ENCODE peak calls at places on chromosomes 12 and 14, in four cellular contexts. T is astrocyte, Y is OCI-LY7, F is tibial nerve. D is an unnamed sample. For H3K4me1, the result is how much of the 10 kb centered on the place peaks cover.

GRCh38 chr14:96176811-96177211 is 27.8 kb upstream of the BDKRB2 start:
- DNase-seq in T (peak), F (peak), Y (no peak), D (peak)

GRCh38 chr12:50296554-50296953 is 13.2 kb upstream of the LIMA1 start:
- DNase-seq in Y (no peak), T (no peak), F (no peak), D (no peak)

GRCh38 chr12:16228067-16228466 is 49.4 kb downstream of the SLC15A5 start:
- DNase-seq in F (no peak), T (no peak), Y (no peak), D (no peak)

GRCh38 chr14:71932229-71932951 is at the start of gene RGS6:
- DNase-seq in T (peak), Y (no peak), F (no peak), D (no peak)

GRCh38 chr14:103078860-103079587 is 5.0 kb upstream of the LBHD2 start:
- DNase-seq in Y (no peak), T (no peak), F (no peak), D (no peak)

GRCh38 chr12:126437934-126438333 is 1372.7 kb downstream of the AACS start:
- DNase-seq in Y (no peak), T (no peak), F (no peak), D (no peak)

GRCh38 chr14:103624860-103625259 is 4.2 kb upstream of the KLC1 start:
- DNase-seq in Y (peak), T (peak), F (peak), D (peak)

GRCh38 chr14:51182166-51182565 is 57.9 kb upstream of the TMX1 start:
- DNase-seq in Y (no peak), F (no peak), T (peak), D (no peak)

GRCh38 chr14:101665478-101666078 is 95.9 kb upstream of the PPP2R5C start:
- DNase-seq in T (peak), F (no peak), Y (peak), D (peak)

GRCh38 chr14:22614240-22614799 is 16.2 kb downstream of the ABHD4 start:
- DNase-seq in Y (peak), T (peak), F (no peak), D (no peak)

GRCh38 chr12:89238593-89238992 is 113.7 kb downstream of the DUSP6 start:
- DNase-seq in T (no peak), Y (no peak), F (no peak), D (peak)

GRCh38 chr12:119683413-119683812 is 15.5 kb downstream of the PRKAB1 start:
- DNase-seq in Y (no peak), F (no peak), T (peak), D (no peak)

GRCh38 chr12:65278576-65279386 is at the start of gene MSRB3:
- DNase-seq in F (peak), T (peak), Y (no peak), D (peak)

GRCh38 chr12:131832393-131833231 is 4.4 kb downstream of the MMP17 start:
- DNase-seq in Y (no peak), F (peak), T (no peak), D (peak)

GRCh38 chr12:102503056-102503681 is 22.8 kb upstream of the IGF1 start:
- DNase-seq in Y (no peak), T (no peak), F (no peak), D (no peak)

GRCh38 chr14:99531221-99532096 is 50.2 kb downstream of the CCNK start:
- DNase-seq in Y (no peak), F (no peak), T (peak), D (no peak)

DNA sequence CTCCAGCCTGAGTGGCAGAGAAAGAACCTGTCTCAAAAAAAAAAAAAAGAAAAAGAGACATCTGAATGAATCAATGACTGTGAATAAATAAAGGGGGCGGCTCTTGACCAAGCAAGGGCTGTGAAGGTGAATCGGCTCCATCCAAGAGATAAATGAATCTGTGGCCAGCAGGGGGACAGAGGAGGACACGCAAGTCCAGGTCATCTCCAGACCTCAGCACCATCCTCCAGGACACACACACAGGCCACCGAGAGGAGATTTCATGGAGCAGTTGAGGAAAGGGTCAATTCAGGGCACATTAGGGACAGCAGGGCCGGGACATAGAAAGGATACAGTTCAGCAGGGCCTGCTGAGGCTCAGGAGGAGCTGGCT is 21.6 kb downstream of the TRPV4 start:
- DNase-seq in F (no peak), Y (no peak), T (no peak), D (no peak)
- TF ChIP-seq CTCF in F (no peak), Y (no peak), T (no peak), D (no peak)

DNA sequence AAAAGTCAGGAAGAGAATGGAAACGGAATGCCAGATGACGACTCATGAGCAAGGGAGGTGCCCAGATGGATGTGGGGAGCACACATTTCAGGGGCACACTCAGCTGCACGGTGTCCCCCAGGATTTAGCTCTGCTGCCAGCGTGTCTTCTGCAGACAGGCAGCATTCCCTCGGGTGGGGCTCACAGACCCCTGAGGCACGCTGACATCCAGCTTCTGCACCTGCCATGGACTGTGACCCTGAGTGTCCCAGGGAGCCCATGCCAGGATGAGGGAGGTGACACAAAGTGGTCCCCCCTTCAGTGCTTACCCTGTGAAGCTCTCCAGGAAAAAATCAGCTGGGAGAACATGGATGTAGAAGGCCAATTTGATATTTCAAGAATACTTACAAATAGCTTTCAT is 84.2 kb downstream of the PIWIL1 start:
- DNase-seq in F (no peak), Y (no peak), T (no peak), D (no peak)
- H3K4me1 ChIP-seq in F (under half), Y (under half), T (under half), D (under half)

DNA sequence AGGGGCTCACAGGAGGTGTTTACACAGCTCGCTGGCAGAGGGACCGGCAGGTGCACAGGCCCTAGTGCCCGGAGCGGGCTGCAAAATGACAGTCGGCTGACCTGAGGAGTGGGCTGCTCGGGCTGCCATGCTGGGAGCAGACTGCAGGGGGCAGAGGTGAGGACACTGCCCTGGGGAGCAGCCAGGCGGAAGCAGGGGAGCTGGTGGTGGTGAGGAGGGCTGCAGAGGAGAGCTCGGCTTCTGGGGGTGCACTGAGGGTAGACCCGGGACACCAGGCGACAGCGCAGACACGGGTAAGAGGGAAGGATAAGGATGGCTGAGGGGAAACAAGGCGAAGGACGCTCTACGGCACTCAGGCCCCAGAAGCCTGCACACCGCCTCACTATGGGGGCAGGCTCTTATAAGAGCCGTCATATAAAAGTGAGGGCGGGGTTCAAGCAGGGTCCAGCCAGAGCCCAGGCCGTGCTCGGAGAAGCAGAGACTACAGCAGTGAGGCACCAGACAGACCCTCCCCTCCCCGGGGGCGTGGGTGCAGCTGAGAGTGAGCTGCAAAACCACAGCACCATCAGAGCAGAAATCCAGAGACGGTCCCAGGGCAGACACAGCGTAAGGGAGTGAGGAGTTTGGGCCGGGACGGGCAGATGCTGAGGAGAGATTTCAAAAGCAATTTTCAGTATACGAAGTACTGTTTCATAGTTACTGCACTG is 62.5 kb downstream of the CCDC88C start:
- DNase-seq in Y (peak), F (no peak), T (no peak), D (no peak)
- TF ChIP-seq CTCF in Y (peak), F (no peak), T (no peak), D (no peak)

GRCh38 chr12:113702796-113703195 is 231.1 kb upstream of the LHX5 start:
- DNase-seq in Y (no peak), F (no peak), T (no peak), D (no peak)
- H3K4me1 ChIP-seq in Y (under half), F (under half), T (under half), D (under half)

DNA sequence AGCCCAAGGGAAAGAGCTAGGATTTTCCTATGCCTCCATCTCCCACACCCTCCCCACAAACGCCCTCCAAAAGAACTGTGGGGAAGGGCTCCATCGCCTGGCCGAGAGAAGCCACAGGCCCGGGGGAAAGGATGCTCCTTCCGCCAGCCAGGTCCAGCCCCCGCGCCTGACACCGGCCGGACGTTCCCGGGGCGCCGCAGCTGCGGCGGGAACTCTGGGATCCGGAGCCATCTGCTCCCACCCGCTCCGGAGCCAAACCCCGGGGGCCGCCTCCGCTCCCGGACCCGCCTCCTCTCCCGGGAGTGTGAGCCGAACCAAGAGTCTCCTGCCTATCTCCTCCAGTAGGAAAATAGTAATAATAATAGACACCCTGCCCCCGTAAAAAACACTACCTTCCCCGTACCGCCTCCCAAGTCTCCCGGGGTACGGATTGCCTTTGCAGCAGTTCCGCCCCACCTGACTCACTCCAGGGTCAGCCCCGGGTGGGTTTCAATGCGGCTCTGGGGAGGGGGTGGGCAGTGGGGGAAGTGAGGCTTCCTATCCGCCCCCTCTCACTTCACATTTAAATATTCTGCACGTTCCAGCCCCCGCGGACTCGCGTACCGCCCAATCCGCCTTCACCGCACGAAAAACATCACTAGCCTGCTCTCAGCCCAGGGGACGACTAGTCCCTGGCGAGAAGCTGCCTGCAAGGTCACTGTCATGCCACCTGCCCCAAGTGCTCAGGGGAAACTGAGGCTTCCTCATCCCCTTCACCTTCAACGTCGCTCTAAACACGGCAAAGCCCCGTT is 2.4 kb downstream of the AGAP2 start:
- DNase-seq in Y (no peak), F (no peak), T (no peak), D (no peak)
- TF ChIP-seq CTCF in Y (no peak), F (no peak), T (no peak), D (no peak)

GRCh38 chr12:122891661-122892525 is 4.0 kb downstream of the VPS37B start:
- DNase-seq in Y (no peak), F (no peak), T (peak), D (no peak)

GRCh38 chr12:122886851-122887816 is 8.8 kb downstream of the VPS37B start:
- DNase-seq in Y (peak), F (no peak), T (peak), D (no peak)

GRCh38 chr12:122888232-122888752 is 7.6 kb downstream of the VPS37B start:
- DNase-seq in T (peak), F (no peak), Y (peak), D (no peak)

GRCh38 chr12:122887817-122888212 is 8.1 kb downstream of the VPS37B start:
- DNase-seq in Y (no peak), T (no peak), F (no peak), D (no peak)

DNA sequence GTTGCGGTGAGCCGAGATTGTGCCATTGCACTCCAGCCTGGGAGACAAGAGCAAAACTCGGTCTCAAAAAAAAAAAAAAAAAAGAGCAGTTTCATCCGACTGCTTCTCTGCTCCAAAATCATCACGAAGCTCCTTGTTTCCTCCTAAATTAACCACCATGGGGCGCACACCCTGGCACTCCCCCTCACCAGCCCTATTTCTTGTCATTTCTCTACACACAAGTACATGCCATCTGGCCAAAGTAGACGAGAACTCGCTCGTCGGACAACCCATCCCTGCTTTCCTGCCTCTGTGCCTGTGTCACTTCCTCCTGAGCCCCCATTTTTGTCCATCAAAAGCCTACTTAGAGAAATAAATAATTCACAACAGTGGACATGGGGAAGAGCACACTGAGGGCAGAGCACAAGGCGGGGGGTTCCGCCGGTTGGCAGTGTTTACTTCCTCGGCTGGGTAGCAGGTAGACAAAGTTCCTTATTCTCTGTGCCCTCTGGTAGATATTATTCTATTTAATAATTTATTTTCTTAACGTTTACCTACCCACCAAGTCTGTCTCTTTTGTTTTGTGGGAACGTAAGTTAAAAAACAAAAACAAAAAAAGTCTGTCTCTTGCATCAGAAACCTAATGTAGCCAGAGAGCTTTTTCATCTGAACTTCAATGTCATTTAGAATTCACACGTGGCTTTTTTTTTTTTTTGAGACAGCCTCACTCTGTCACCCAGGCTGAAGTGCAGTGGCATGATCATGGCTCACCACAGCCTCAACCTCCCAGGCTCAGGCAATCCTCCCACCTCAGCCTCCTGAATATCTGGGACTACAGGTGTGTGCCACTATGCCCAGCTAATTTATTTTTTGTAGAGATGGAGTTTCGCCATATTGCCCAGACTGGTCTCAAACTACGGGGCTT is 6.0 kb downstream of the VPS37B start:
- DNase-seq in Y (no peak), F (no peak), T (no peak), D (no peak)
- H3K4me1 ChIP-seq in Y (under half), F (half or more), T (half or more), D (under half)

DNA sequence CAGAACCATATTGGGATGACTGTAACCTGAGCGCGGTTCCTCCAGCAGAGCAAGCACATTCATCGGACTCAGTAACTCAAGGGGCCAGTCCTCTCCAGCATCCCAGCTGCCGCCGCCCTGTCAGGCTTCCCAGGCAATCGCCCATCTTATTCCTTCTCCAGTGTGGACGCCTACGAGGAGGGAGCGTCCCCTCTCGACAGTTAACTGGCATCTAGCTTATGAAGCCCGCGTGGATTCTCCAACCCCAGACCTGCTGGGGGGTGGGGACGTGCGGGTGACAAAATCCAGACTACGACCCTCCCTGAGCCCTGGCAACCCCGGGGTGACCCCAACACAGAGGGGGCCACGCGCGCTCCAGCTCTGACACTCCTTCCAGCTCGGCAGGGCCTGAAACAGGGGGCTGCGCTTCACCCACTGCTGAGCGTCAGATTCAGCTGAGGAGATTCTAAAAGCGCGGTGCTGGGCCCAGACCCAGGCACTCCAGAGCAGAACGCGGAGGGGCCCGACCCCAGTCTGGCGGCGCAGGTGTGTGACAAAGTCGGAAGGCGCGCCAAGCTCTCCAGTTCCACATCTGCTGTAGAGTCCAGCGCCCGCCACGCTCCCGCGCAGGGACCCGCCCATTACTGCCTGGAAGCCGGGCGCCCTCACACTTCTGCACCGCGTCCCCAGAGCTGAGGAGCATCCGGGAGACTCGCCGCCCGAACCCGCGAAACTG is 43.9 kb upstream of the ESR2 start:
- DNase-seq in Y (peak), F (no peak), T (peak), D (no peak)
- TF ChIP-seq CTCF in Y (peak), F (no peak), T (no peak), D (no peak)

DNA sequence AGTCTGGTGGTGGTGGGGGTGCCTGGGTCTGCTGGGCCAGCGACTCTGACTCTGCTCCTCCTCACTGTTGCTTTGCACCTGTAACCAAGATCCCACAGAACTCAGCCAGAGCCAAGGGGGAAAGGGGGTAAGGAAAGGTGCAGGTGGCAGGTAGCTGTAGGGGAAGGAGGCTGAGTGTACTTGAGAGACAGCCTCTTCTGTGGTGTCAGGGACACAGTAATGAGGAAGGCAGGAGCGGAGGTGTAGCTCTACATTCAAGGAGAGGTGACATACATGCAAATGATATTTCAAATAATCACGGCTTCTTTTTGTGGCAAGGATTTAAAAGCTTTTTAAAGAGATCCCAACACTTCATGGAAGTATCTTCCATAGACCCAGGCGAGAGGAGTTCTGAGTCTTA is 23.4 kb downstream of the TESPA1 start:
- DNase-seq in Y (no peak), F (no peak), T (no peak), D (no peak)
- H3K4me1 ChIP-seq in Y (under half), F (under half), T (under half), D (under half)

D was measured in ovary.